ENCODE peak calls at places on chromosomes 5 and 9, in seven cellular contexts. Y is IMR-90, V is mesendoderm, W is H9, Z is mesenchymal stem cell, F is trophoblast cell, K is H1. A is an unnamed sample.

GRCh38 chr9:123235448-123235847 is 32.9 kb downstream of the STRBP start:
- DNase-seq in K (no peak), W (no peak), F (no peak), V (no peak), Z (no peak), Y (no peak), A (no peak)

GRCh38 chr5:155094455-155094854 is 80.9 kb downstream of the KIF4B start:
- DNase-seq in Z (no peak), V (no peak), Y (no peak), W (no peak), K (no peak), F (no peak), A (no peak)

GRCh38 chr9:69627301-69627700 is 44.9 kb downstream of the APBA1 start:
- DNase-seq in K (no peak), V (no peak), Z (no peak), W (no peak), F (no peak), Y (no peak), A (no peak)

GRCh38 chr9:109255394-109255793 is 65.5 kb downstream of the EPB41L4B start:
- DNase-seq in F (no peak), V (no peak), Z (no peak), K (no peak), W (no peak), Y (no peak), A (no peak)

GRCh38 chr9:27094640-27095039 is 14.4 kb upstream of the TEK start:
- DNase-seq in Z (peak; percentile 82), Y (peak; percentile 88), F (peak; percentile 23), V (no peak), W (no peak), K (no peak), A (no peak)

GRCh38 chr5:91955610-91956009 is 572.5 kb upstream of the ARRDC3 start:
- DNase-seq in V (peak; percentile 43), K (no peak), Y (no peak), F (no peak), Z (no peak), W (no peak), A (no peak)

GRCh38 chr9:84512493-84512892 is 157.0 kb upstream of the NTRK2 start:
- DNase-seq in K (no peak), W (no peak), Z (no peak), V (no peak), F (no peak), Y (no peak), A (no peak)

GRCh38 chr5:78638973-78639669 is 9.5 kb downstream of the LHFPL2 start:
- DNase-seq in V (no peak), K (no peak), W (no peak), Y (no peak), Z (no peak), F (no peak), A (no peak)

GRCh38 chr5:12854386-12854785 is 950.1 kb upstream of the CTNND2 start:
- DNase-seq in W (no peak), K (no peak), V (no peak), Z (no peak), F (no peak), Y (no peak), A (no peak)

GRCh38 chr9:115327441-115328122 is 209.6 kb upstream of the TNC start:
- DNase-seq in Z (peak; percentile 30), V (no peak), Y (peak; percentile 60), F (no peak), K (no peak), W (no peak), A (no peak)

GRCh38 chr9:136514022-136514714 is 31.3 kb upstream of the SEC16A start:
- DNase-seq in V (no peak), K (no peak), F (no peak), Z (no peak), Y (no peak), W (no peak), A (no peak)

GRCh38 chr9:118321823-118322222 is 617.6 kb downstream of the TLR4 start:
- DNase-seq in Z (no peak), F (no peak), K (no peak), V (no peak), Y (no peak), W (no peak), A (no peak)

GRCh38 chr9:115939065-115939765 is 214.4 kb upstream of the PAPPA start:
- DNase-seq in Y (peak; percentile 87), W (no peak), V (no peak), Z (peak; percentile 78), F (peak; percentile 44), K (no peak), A (no peak)

GRCh38 chr5:133801955-133802751 is 166.3 kb downstream of the C5orf15 start:
- DNase-seq in V (no peak), K (no peak), Z (no peak), W (no peak), Y (peak; percentile 1), F (no peak), A (no peak)

GRCh38 chr9:136373300-136374182 is at the start of gene CARD9:
- DNase-seq in F (peak; percentile 16), V (no peak), K (no peak), Y (no peak), Z (no peak), W (no peak), A (no peak)

GRCh38 chr9:36828574-36829141 is 205.4 kb downstream of the PAX5 start:
- DNase-seq in W (no peak), Z (no peak), Y (no peak), F (no peak), K (no peak), V (no peak), A (no peak)

GRCh38 chr9:136170291-136170901 is 34.5 kb downstream of the LHX3 start:
- DNase-seq in Y (no peak), V (no peak), W (peak; percentile 70), F (peak; percentile 18), Z (peak; percentile 5), K (no peak), A (no peak)

GRCh38 chr9:34139477-34140146 is 13.1 kb upstream of the DCAF12 start:
- DNase-seq in Z (peak; percentile 84), F (no peak), W (no peak), Y (peak; percentile 91), K (no peak), V (peak; percentile 26), A (no peak)

GRCh38 chr5:170347022-170347421 is 42.1 kb downstream of the KCNMB1 start:
- DNase-seq in K (no peak), Z (no peak), F (no peak), V (no peak), W (no peak), Y (no peak), A (no peak)

GRCh38 chr5:141848771-141849370 is 29.3 kb downstream of the PCDH1 start:
- DNase-seq in K (peak; percentile 83), Y (peak; percentile 66), Z (peak; percentile 75), F (peak; percentile 75), V (peak; percentile 97), W (peak; percentile 95), A (no peak)

DNA sequence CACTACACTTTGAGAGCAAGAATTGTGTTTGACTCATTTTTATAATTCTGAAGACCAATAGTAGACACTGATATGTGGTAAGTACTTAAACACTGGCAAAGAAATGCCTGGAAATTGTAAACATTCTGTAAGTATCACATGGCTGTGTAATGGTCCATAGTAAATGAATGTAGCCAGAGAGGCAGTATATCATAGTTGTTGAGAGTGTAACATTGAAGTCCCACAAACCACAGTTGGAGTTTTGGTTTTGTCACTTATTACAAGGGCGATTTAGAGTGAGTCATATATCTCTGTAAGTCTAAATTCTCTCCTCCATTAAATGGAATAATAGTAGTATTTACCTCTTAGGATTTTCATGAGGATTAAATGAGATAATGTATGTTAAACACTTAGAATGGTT is 181.1 kb upstream of the MEF2C start:
- DNase-seq in K (no peak), Z (peak; percentile 67), W (no peak), V (no peak), F (no peak), Y (no peak), A (no peak)
- H2BK5ac ChIP-seq in K (no peak overlapping the region), Z (no peak overlapping the region), W (no peak overlapping the region), V (no peak overlapping the region), F (no peak overlapping the region), Y (no peak overlapping the region), A (no peak overlapping the region)

GRCh38 chr9:73030370-73031039 is 77.7 kb upstream of the ALDH1A1 start:
- DNase-seq in K (no peak), Y (no peak), Z (no peak), V (no peak), F (no peak), W (no peak), A (no peak)
- H2BK5ac ChIP-seq in K (no peak overlapping the region), Y (no peak overlapping the region), Z (no peak overlapping the region), V (no peak overlapping the region), F (no peak overlapping the region), W (no peak overlapping the region), A (no peak overlapping the region)

DNA sequence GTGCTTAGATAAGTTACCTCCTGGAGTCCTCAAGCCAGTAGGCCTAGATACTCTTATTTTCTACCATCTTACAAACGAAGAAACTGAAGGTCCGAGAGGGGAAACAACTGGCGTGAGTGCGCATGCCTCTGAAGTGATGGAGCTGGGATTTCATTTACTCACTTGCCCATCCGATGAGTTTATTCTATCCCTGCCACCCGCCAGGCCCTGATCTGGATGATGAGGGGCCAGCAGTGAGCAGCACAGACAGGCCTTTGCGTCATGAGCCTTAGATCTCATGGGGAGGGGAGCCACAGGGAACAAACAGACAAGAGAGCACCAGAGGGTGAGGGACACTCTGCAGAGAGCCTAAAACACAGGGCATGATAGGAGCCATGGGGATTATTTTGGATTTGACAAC is 34.1 kb upstream of the SLC2A8 start:
- DNase-seq in Z (no peak), K (no peak), V (no peak), F (no peak), Y (no peak), W (no peak), A (no peak)
- H2BK5ac ChIP-seq in Z (no peak overlapping the region), K (no peak overlapping the region), V (no peak overlapping the region), F (no peak overlapping the region), Y (no peak overlapping the region), W (no peak overlapping the region), A (no peak overlapping the region)

GRCh38 chr9:121564861-121565260 is 65.2 kb upstream of the GGTA1 start:
- DNase-seq in K (no peak), Y (no peak), Z (no peak), F (peak; percentile 91), W (no peak), V (peak; percentile 51), A (no peak)
- H2BK5ac ChIP-seq in K (no peak overlapping the region), Y (no peak overlapping the region), Z (no peak overlapping the region), F (no peak overlapping the region), W (no peak overlapping the region), V (no peak overlapping the region), A (no peak overlapping the region)

DNA sequence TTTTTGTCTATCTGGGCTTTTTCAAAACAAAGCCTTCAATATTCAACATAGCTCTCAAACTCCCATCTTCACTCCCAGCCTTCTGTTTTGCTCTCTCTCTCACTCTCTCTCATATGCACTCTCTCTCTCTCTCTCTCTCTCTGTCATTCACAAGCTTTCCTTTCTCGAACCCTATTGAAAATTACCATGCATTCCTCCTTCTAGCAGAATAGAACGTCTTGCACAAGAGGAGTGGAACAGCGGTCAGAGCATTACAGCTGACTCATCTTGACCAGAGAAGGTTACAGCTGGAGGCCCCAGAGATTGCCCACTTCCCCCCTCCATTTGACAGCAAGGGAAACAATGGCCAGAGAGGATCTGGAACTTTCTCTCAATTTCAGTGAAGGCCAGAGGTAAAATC is 51.0 kb upstream of the LIFR start:
- DNase-seq in K (no peak), F (peak; percentile 31), W (no peak), Z (peak; percentile 95), V (no peak), Y (peak; percentile 97), A (no peak)
- H2BK5ac ChIP-seq in K (no peak overlapping the region), F (no peak overlapping the region), W (no peak overlapping the region), Z (no peak overlapping the region), V (peak overlapping the region; percentile 26), Y (peak overlapping the region; percentile 75), A (no peak overlapping the region)